ENCODE peak calls at places on chromosome 4, in seven cellular contexts. Z is transverse colon, F is RWPE2, C is hepatocyte, N is lower lobe of right lung, W is tibial artery, G is tibial nerve. Q is an unnamed sample.
A peak's percentile ranks its signal among the peaks of the same experiment; 100 is the strongest.

GRCh38 chr4:122854444-122854843 is 27.8 kb downstream of the FGF2 start:
- DNase-seq in N (no peak), F (no peak), W (no peak), C (no peak), Z (no peak), G (no peak), Q (no peak)

GRCh38 chr4:6909970-6910339 is 329 bp downstream of the TBC1D14 start:
- DNase-seq in F (no peak), N (peak; percentile 77), G (no peak), W (no peak), C (peak; percentile 78), Z (peak; percentile 39), Q (no peak)

GRCh38 chr4:56674984-56675383 is 6.1 kb downstream of the HOPX start:
- DNase-seq in N (no peak), G (no peak), W (no peak), F (no peak), Z (no peak), C (no peak), Q (no peak)

GRCh38 chr4:10599574-10599973 is 85.0 kb downstream of the CLNK start:
- DNase-seq in C (no peak), Z (no peak), G (no peak), W (no peak), N (no peak), F (no peak), Q (no peak)

GRCh38 chr4:107792691-107793090 is 32.0 kb upstream of the SGMS2 start:
- DNase-seq in C (peak; percentile 21), F (no peak), G (no peak), N (no peak), Z (no peak), W (no peak), Q (no peak)

GRCh38 chr4:107862658-107863057 is 37.9 kb downstream of the SGMS2 start:
- DNase-seq in W (peak; percentile 23), G (no peak), C (peak; percentile 71), F (peak; percentile 78), N (no peak), Z (peak; percentile 14), Q (peak; percentile 25)

GRCh38 chr4:145882594-145882993 is 56.0 kb downstream of the ZNF827 start:
- DNase-seq in Z (no peak), W (no peak), F (no peak), C (no peak), G (no peak), N (no peak), Q (no peak)

GRCh38 chr4:140955528-140956094 is 177.7 kb downstream of the RNF150 start:
- DNase-seq in G (no peak), W (no peak), C (no peak), Z (no peak), N (no peak), F (no peak), Q (no peak)

GRCh38 chr4:73603307-73603710 is 16.9 kb downstream of the RASSF6 start:
- DNase-seq in Z (peak; percentile 57), W (no peak), C (peak; percentile 76), N (no peak), G (no peak), F (no peak), Q (no peak)

GRCh38 chr4:112296949-112297483 is at the start of gene ALPK1:
- DNase-seq in C (peak; percentile 83), F (no peak), Z (no peak), N (no peak), W (no peak), G (peak; percentile 48), Q (no peak)

GRCh38 chr4:184330008-184330400 is 112.3 kb upstream of the ENPP6 start:
- DNase-seq in N (peak; percentile 76), G (peak; percentile 76), F (no peak), W (peak; percentile 65), Z (peak; percentile 57), C (no peak), Q (peak; percentile 57)

GRCh38 chr4:38565271-38566199 is 98.5 kb upstream of the KLF3 start:
- DNase-seq in C (no peak), G (no peak), Z (peak; percentile 25), F (peak; percentile 91), W (no peak), N (no peak), Q (peak; percentile 46)

GRCh38 chr4:180394307-180394706 is 1848.9 kb upstream of the TENM3 start:
- DNase-seq in Z (no peak), G (no peak), W (no peak), C (no peak), N (no peak), F (no peak), Q (no peak)

GRCh38 chr4:163191999-163192398 is 25.3 kb upstream of the NAF1 start:
- DNase-seq in C (no peak), G (no peak), Z (no peak), W (no peak), F (no peak), N (no peak), Q (no peak)

GRCh38 chr4:184383497-184384055 is 90.8 kb downstream of the IRF2 start:
- DNase-seq in C (peak; percentile 73), F (peak; percentile 83), G (peak; percentile 52), Z (peak; percentile 32), N (no peak), W (peak; percentile 71), Q (no peak)

GRCh38 chr4:38318737-38319455 is 345.1 kb upstream of the KLF3 start:
- DNase-seq in G (peak; percentile 83), N (peak; percentile 92), F (peak; percentile 95), W (peak; percentile 92), Z (peak; percentile 93), C (peak; percentile 95), Q (peak; percentile 88)

GRCh38 chr4:22478426-22478825 is 37.4 kb downstream of the ADGRA3 start:
- DNase-seq in C (no peak), N (no peak), G (no peak), Z (no peak), W (no peak), F (no peak), Q (no peak)

GRCh38 chr4:40933272-40934053 is 183.7 kb downstream of the NSUN7 start:
- DNase-seq in F (no peak), Z (no peak), C (no peak), G (no peak), W (no peak), N (no peak), Q (no peak)

GRCh38 chr4:41135761-41136160 is 78.6 kb downstream of the APBB2 start:
- DNase-seq in G (no peak), C (no peak), Z (no peak), F (no peak), W (no peak), N (no peak), Q (no peak)

GRCh38 chr4:164700471-164700870 is 53.5 kb upstream of the SMIM31 start:
- DNase-seq in F (no peak), G (no peak), Z (no peak), C (no peak), N (no peak), W (no peak), Q (no peak)

GRCh38 chr4:126592088-126592487 is 1040.7 kb upstream of the INTU start:
- DNase-seq in C (peak; percentile 30), G (no peak), N (no peak), F (no peak), Z (no peak), W (no peak), Q (no peak)

GRCh38 chr4:684611-685010 is 4.3 kb downstream of the SLC49A3 start:
- DNase-seq in W (no peak), Z (no peak), C (no peak), N (no peak), G (no peak), F (peak; percentile 68), Q (no peak)

GRCh38 chr4:112567536-112567935 is 51.6 kb upstream of the NEUROG2 start:
- DNase-seq in G (no peak), F (no peak), Z (no peak), N (no peak), C (no peak), W (no peak), Q (no peak)

GRCh38 chr4:56671860-56672259 is 9.2 kb downstream of the HOPX start:
- DNase-seq in G (no peak), N (no peak), W (no peak), Z (no peak), F (no peak), C (no peak), Q (no peak)

GRCh38 chr4:38717604-38718003 is 53.6 kb downstream of the KLF3 start:
- DNase-seq in N (no peak), C (no peak), Z (no peak), W (no peak), G (no peak), F (no peak), Q (no peak)

GRCh38 chr4:117817316-117817715 is 217.0 kb upstream of the NDST3 start:
- DNase-seq in Z (no peak), G (no peak), W (no peak), C (no peak), F (no peak), N (no peak), Q (no peak)

GRCh38 chr4:74624351-74625151 is 169.8 kb downstream of the BTC start:
- DNase-seq in W (no peak), G (no peak), Z (no peak), N (no peak), C (peak; percentile 59), F (no peak), Q (no peak)

GRCh38 chr4:101823864-101824263 is 33.3 kb downstream of the BANK1 start:
- DNase-seq in C (no peak), F (no peak), N (no peak), G (no peak), Z (no peak), W (no peak), Q (no peak)

GRCh38 chr4:82462415-82462831 is 32.0 kb downstream of the ENOPH1 start:
- DNase-seq in W (peak; percentile 93), F (no peak), Z (peak; percentile 90), G (peak; percentile 100), N (peak; percentile 77), C (peak; percentile 93), Q (peak; percentile 97)
- H3K4me1 ChIP-seq in W (peaks cover 12% of the 10 kb centered on the region), F (no peaks in the 10 kb centered on the region), Z (no peaks in the 10 kb centered on the region), G (no peaks in the 10 kb centered on the region), N (peaks cover 5% of the 10 kb centered on the region), C (peaks cover 4% of the 10 kb centered on the region), Q (no peaks in the 10 kb centered on the region)

GRCh38 chr4:66609014-66609413 is 936.3 kb downstream of the CENPC start:
- DNase-seq in G (no peak), N (no peak), C (no peak), W (no peak), F (no peak), Z (no peak), Q (no peak)

GRCh38 chr4:66613591-66613990 is 931.7 kb downstream of the CENPC start:
- DNase-seq in Z (no peak), G (no peak), C (no peak), N (no peak), F (no peak), W (no peak), Q (no peak)
- TF ChIP-seq CTCF in Z (no peak), G (no peak), C (no peak), N (no peak), F (no peak), W (no peak), Q (no peak)

DNA sequence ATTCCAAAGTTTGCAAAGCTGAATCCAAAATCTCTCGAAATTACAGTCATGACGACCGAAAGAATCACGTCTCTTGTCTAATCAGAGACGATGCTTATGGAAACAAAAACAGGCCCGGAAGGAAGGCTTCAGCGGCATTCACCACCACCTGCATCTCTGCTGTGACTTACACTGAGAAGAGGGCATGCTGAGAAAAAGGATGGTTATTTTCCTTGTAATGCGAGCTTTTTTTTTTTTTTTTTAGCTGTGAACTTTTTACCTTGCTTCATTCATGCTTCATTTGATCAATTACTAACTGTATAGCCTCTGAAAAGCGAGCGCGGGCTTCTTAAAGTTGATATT is 209.2 kb downstream of the SOWAHB start:
- DNase-seq in G (no peak), C (no peak), N (no peak), W (no peak), Z (no peak), F (no peak), Q (no peak)
- H3K4me3 ChIP-seq in G (peak overlapping the region; percentile 70), C (peak overlapping the region; percentile 37), N (peak overlapping the region; percentile 58), W (peak overlapping the region; percentile 70), Z (peak overlapping the region; percentile 82), F (peak overlapping the region; percentile 61), Q (no peak overlapping the region)

GRCh38 chr4:147790412-147790811 is 58.5 kb downstream of the ARHGAP10 start:
- DNase-seq in W (no peak), C (no peak), Z (no peak), F (no peak), N (no peak), G (no peak), Q (no peak)
- H3K4me1 ChIP-seq in W (peaks cover 86% of the 10 kb centered on the region), C (peaks cover 31% of the 10 kb centered on the region), Z (peaks cover 18% of the 10 kb centered on the region), F (peaks cover 73% of the 10 kb centered on the region), N (peaks cover 53% of the 10 kb centered on the region), G (peaks cover 40% of the 10 kb centered on the region), Q (peaks cover 4% of the 10 kb centered on the region)

Q was measured in mucosa of descending colon.